ENCODE peak calls at places on chromosome 2, in nine cellular contexts. J is HepG2, M is Panc1, D is stomach, W is GM12878, X is HCT116, Z is GM23338, O is spleen, E is sigmoid colon. I is an unnamed sample.

GRCh38 chr2:222919841-222920609 is 59.2 kb downstream of the ACSL3 start:
- DNase-seq in W (no peak), D (no peak), E (no peak), M (no peak), J (no peak), O (no peak), Z (no peak), X (no peak), I (no peak)

GRCh38 chr2:30622452-30622851 is 175.4 kb downstream of the LCLAT1 start:
- DNase-seq in M (no peak), O (no peak), Z (no peak), X (no peak), W (no peak), D (no peak), E (no peak), J (no peak), I (no peak)

GRCh38 chr2:96887419-96888081 is 17.7 kb upstream of the SEMA4C start:
- DNase-seq in D (no peak), O (no peak), E (peak), J (no peak), X (no peak), Z (no peak), M (no peak), W (no peak), I (peak)

GRCh38 chr2:40384714-40385113 is 67.2 kb downstream of the SLC8A1 start:
- DNase-seq in W (no peak), M (no peak), Z (no peak), E (no peak), D (no peak), O (no peak), J (no peak), X (no peak), I (no peak)

GRCh38 chr2:48230834-48231233 is 299.1 kb upstream of the STON1 start:
- DNase-seq in D (no peak), X (no peak), W (no peak), O (no peak), Z (no peak), J (no peak), E (no peak), M (no peak), I (no peak)

GRCh38 chr2:2769481-2770431 is 438.7 kb upstream of the MYT1L start:
- DNase-seq in Z (no peak), O (peak), M (no peak), W (no peak), D (no peak), X (no peak), E (peak), J (no peak), I (no peak)

GRCh38 chr2:237558918-237559645 is 7.3 kb upstream of the PRLH start:
- DNase-seq in J (no peak), Z (no peak), M (no peak), O (peak), W (no peak), X (no peak), E (peak), D (peak), I (peak)

GRCh38 chr2:27756091-27756490 is 15.4 kb upstream of the MRPL33 start:
- DNase-seq in M (no peak), Z (no peak), D (no peak), J (no peak), O (no peak), W (no peak), X (no peak), E (no peak), I (no peak)

GRCh38 chr2:145751634-145752033 is 1231.7 kb upstream of the ZEB2 start:
- DNase-seq in D (no peak), M (no peak), X (no peak), J (no peak), Z (peak), O (no peak), E (no peak), W (peak), I (no peak)

GRCh38 chr2:69493268-69493667 is 56.0 kb upstream of the NFU1 start:
- DNase-seq in J (no peak), X (no peak), Z (peak), W (no peak), M (no peak), E (no peak), O (no peak), D (peak), I (no peak)

GRCh38 chr2:10982931-10983701 is 71.4 kb downstream of the KCNF1 start:
- DNase-seq in W (no peak), J (no peak), X (no peak), Z (no peak), D (no peak), M (no peak), O (peak), E (peak), I (no peak)

GRCh38 chr2:129458006-129458405 is 521.5 kb upstream of the RAB6C start:
- DNase-seq in W (no peak), J (no peak), Z (no peak), M (no peak), X (no peak), O (no peak), E (no peak), D (no peak), I (no peak)

GRCh38 chr2:231866450-231866849 is 59.7 kb downstream of the NPPC start:
- DNase-seq in Z (no peak), E (no peak), D (no peak), W (no peak), O (no peak), J (no peak), M (no peak), X (no peak), I (no peak)

GRCh38 chr2:236928353-236929153 is 157.1 kb upstream of the COPS8 start:
- DNase-seq in W (no peak), Z (no peak), O (no peak), X (no peak), M (no peak), E (no peak), J (no peak), D (peak), I (no peak)

GRCh38 chr2:149617476-149617875 is 29.9 kb upstream of the MMADHC start:
- DNase-seq in X (no peak), M (no peak), J (no peak), O (no peak), W (no peak), E (no peak), D (no peak), Z (no peak), I (no peak)

GRCh38 chr2:104860141-104860790 is 6.4 kb downstream of the POU3F3 start:
- DNase-seq in D (no peak), W (no peak), X (no peak), E (no peak), O (no peak), M (no peak), J (no peak), Z (peak), I (no peak)

GRCh38 chr2:171309727-171310265 is 124.0 kb downstream of the METTL8 start:
- DNase-seq in Z (no peak), D (no peak), W (no peak), O (no peak), E (no peak), J (no peak), M (no peak), X (no peak), I (no peak)

GRCh38 chr2:181944164-181944913 is 41.3 kb upstream of the PPP1R1C start:
- DNase-seq in O (no peak), Z (no peak), J (peak), D (no peak), E (no peak), W (no peak), X (no peak), M (no peak), I (no peak)

GRCh38 chr2:100940240-100940639 is 61.8 kb upstream of the RPL31 start:
- DNase-seq in E (no peak), X (no peak), Z (no peak), O (no peak), J (no peak), W (no peak), D (no peak), M (no peak), I (no peak)

GRCh38 chr2:196808281-196808680 is 874 bp downstream of the C2orf66 start:
- DNase-seq in Z (peak), E (no peak), X (no peak), M (no peak), O (no peak), W (no peak), J (no peak), D (no peak), I (no peak)

GRCh38 chr2:241702155-241702404 is 241 bp downstream of the ING5 start:
- DNase-seq in D (no peak), M (no peak), J (no peak), O (no peak), W (peak), X (no peak), E (no peak), Z (no peak), I (no peak)

GRCh38 chr2:186135697-186136096 is 350.4 kb upstream of the ZC3H15 start:
- DNase-seq in E (no peak), X (no peak), J (no peak), Z (no peak), M (no peak), O (no peak), D (no peak), W (no peak), I (no peak)

GRCh38 chr2:58535182-58535581 is 294.1 kb upstream of the FANCL start:
- DNase-seq in J (no peak), O (no peak), E (no peak), D (no peak), M (no peak), W (no peak), X (no peak), Z (peak), I (no peak)

GRCh38 chr2:56182420-56182819 is 1.4 kb upstream of the CCDC85A start:
- DNase-seq in W (no peak), X (no peak), D (no peak), J (no peak), O (no peak), Z (peak), E (no peak), M (no peak), I (no peak)

GRCh38 chr2:85177031-85177824 is 44.0 kb downstream of the TCF7L1 start:
- DNase-seq in D (no peak), J (no peak), Z (peak), X (no peak), M (no peak), O (no peak), W (no peak), E (no peak), I (no peak)
- TF ChIP-seq POLR2AphosphoS5 in D (no peak), J (no peak), Z (no peak), X (no peak), M (no peak), O (no peak), W (no peak), E (no peak), I (no peak)

GRCh38 chr2:68157402-68158133 is at the start of gene PNO1:
- DNase-seq in X (peak), Z (peak), W (peak), D (peak), M (peak), E (peak), J (peak), O (peak), I (peak)

GRCh38 chr2:68155618-68156017 is 2.1 kb upstream of the PNO1 start:
- DNase-seq in J (no peak), Z (no peak), D (no peak), M (no peak), X (no peak), E (no peak), O (no peak), W (no peak), I (no peak)

GRCh38 chr2:68156419-68156818 is 1.3 kb upstream of the PNO1 start:
- DNase-seq in E (no peak), D (no peak), X (no peak), M (no peak), J (no peak), W (no peak), Z (no peak), O (no peak), I (no peak)

GRCh38 chr2:68157002-68157401 is 686 bp upstream of the PNO1 start:
- DNase-seq in E (no peak), M (no peak), J (no peak), D (peak), X (no peak), Z (peak), W (no peak), O (peak), I (peak)

DNA sequence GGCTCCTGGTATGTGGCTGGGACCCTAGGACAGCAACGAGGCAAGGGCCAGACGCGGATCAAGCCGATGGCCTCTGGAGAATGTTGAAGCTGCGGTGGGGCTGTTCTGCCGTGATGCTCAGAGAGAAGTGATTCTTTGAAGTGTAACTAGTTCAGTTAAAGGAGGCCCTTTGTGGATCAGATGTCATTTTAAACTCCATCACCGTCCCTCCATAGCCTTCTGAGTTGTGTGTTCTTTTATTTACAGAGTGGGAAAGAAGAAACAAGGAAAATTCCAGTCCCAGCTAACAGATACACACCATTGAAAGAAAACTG is 403 bp downstream of the PNO1 start:
- DNase-seq in Z (no peak), M (no peak), E (no peak), J (no peak), X (no peak), W (no peak), D (no peak), O (no peak), I (no peak)
- TF ChIP-seq CTCF in Z (no peak), M (no peak), E (no peak), J (no peak), X (no peak), W (no peak), D (no peak), O (no peak), I (no peak)

DNA sequence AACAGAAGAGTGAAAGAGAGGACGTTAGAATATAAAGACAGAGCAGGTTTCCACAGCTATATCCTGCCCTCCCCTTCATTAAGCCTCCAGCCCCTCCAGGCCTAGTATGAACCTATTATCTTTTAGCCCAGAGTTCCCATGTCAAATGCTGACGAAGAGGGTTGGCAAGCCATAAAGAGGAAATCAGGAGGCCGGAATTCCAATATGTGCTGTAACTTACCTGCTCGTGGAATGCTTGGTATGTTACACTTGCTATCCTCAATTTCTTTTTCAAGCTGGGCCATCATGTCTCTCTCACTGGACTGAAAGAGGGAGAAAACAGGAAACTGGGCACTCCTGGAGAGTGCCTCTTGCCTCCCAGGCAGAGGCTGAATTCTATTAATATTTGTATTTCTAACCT is 264.1 kb downstream of the TRIB2 start:
- DNase-seq in O (no peak), J (no peak), X (no peak), M (no peak), W (no peak), E (no peak), D (no peak), Z (peak), I (no peak)
- TF ChIP-seq POLR2AphosphoS5 in O (no peak), J (no peak), X (no peak), M (no peak), W (no peak), E (no peak), D (no peak), Z (no peak), I (no peak)

GRCh38 chr2:218216674-218217365 is at the start of gene ARPC2:
- DNase-seq in W (peak), Z (peak), D (peak), J (peak), E (peak), X (peak), O (peak), M (peak), I (peak)
- TF ChIP-seq CTCF in W (no peak), Z (no peak), D (no peak), J (peak), E (peak), X (no peak), O (peak), M (no peak), I (peak)

GRCh38 chr2:74528600-74529356 is 728 bp downstream of the AUP1 start:
- DNase-seq in X (no peak), W (no peak), M (no peak), D (no peak), J (peak), Z (no peak), O (no peak), E (no peak), I (no peak)
- TF ChIP-seq POLR2AphosphoS5 in X (no peak), W (peak), M (no peak), D (no peak), J (no peak), Z (no peak), O (no peak), E (no peak), I (no peak)

GRCh38 chr2:29317801-29318485 is 202.7 kb downstream of the CLIP4 start:
- DNase-seq in D (no peak), W (no peak), E (no peak), O (no peak), J (no peak), Z (no peak), M (no peak), X (no peak), I (no peak)

GRCh38 chr2:29310665-29311348 is 195.6 kb downstream of the CLIP4 start:
- DNase-seq in Z (no peak), E (no peak), M (no peak), O (no peak), J (no peak), W (no peak), D (no peak), X (no peak), I (no peak)

GRCh38 chr2:29317077-29317517 is 201.9 kb downstream of the CLIP4 start:
- DNase-seq in X (no peak), D (no peak), J (no peak), Z (no peak), M (no peak), W (peak), E (no peak), O (no peak), I (no peak)

GRCh38 chr2:29311458-29311857 is 196.2 kb downstream of the CLIP4 start:
- DNase-seq in X (no peak), D (no peak), O (no peak), J (no peak), M (no peak), Z (no peak), W (no peak), E (no peak), I (no peak)

GRCh38 chr2:29314816-29315571 is 199.8 kb downstream of the CLIP4 start:
- DNase-seq in Z (peak), M (no peak), D (peak), W (peak), O (peak), J (no peak), E (no peak), X (no peak), I (peak)
- TF ChIP-seq CTCF in Z (no peak), M (no peak), D (no peak), W (no peak), O (no peak), J (no peak), E (no peak), X (no peak), I (no peak)

GRCh38 chr2:118310016-118310877 is 222.0 kb downstream of the INSIG2 start:
- DNase-seq in O (no peak), W (no peak), J (no peak), D (no peak), Z (peak), M (no peak), X (no peak), E (no peak), I (no peak)

GRCh38 chr2:118312963-118313756 is 224.9 kb downstream of the INSIG2 start:
- DNase-seq in W (no peak), D (no peak), M (no peak), X (no peak), J (no peak), Z (peak), O (no peak), E (no peak), I (no peak)

GRCh38 chr2:118307864-118308263 is 219.6 kb downstream of the INSIG2 start:
- DNase-seq in X (no peak), O (no peak), J (no peak), W (no peak), E (no peak), D (no peak), M (no peak), Z (no peak), I (no peak)

GRCh38 chr2:118309201-118310015 is 221.1 kb downstream of the INSIG2 start:
- DNase-seq in E (no peak), M (no peak), Z (no peak), D (no peak), J (no peak), W (no peak), O (no peak), X (no peak), I (no peak)

DNA sequence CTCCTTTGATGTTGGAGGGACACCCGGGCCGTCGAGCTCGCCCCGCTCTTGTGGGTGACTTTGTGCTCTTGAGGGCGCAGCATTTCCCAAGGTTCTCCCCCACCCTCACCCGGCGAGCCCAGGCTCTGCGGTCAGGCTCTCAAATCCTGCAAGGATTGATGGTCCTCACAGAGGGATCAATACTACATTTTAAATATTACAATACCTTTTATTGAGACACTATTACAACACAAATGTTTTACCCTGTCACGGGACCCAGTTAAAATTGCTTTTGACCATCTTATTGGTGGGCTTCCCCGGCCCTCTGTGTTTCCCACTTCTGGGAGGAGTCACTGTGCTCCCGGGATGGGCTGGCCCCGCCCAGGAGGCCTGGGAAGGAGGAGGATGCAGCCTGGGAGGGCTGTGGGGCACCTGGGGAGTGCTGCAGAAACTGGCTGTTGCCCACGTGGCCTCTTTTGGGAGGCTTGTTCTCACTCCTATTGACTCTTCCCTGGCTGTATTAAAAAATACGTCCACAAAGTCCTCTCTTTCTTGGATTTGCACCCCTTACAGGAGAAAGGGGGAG is 222.7 kb downstream of the INSIG2 start:
- DNase-seq in O (no peak), W (no peak), Z (peak), M (no peak), J (no peak), D (no peak), X (no peak), E (no peak), I (no peak)
- TF ChIP-seq POLR2AphosphoS5 in O (no peak), W (no peak), Z (peak), M (no peak), J (no peak), D (no peak), X (no peak), E (no peak), I (no peak)

GRCh38 chr2:57210855-57211254 is 835.8 kb upstream of the VRK2 start:
- DNase-seq in W (no peak), M (no peak), Z (no peak), E (no peak), O (no peak), J (no peak), D (no peak), X (no peak), I (no peak)

GRCh38 chr2:57207191-57207590 is 839.4 kb upstream of the VRK2 start:
- DNase-seq in W (no peak), O (no peak), E (no peak), X (no peak), Z (no peak), D (no peak), M (no peak), J (no peak), I (no peak)

GRCh38 chr2:57205241-57205640 is 841.4 kb upstream of the VRK2 start:
- DNase-seq in E (no peak), M (no peak), J (no peak), O (no peak), Z (no peak), X (no peak), W (no peak), D (no peak), I (no peak)

GRCh38 chr2:57204364-57204763 is 842.2 kb upstream of the VRK2 start:
- DNase-seq in M (no peak), W (no peak), X (no peak), O (no peak), Z (no peak), D (no peak), E (no peak), J (no peak), I (no peak)

GRCh38 chr2:57209799-57210198 is 836.8 kb upstream of the VRK2 start:
- DNase-seq in E (no peak), Z (no peak), M (no peak), O (no peak), X (no peak), J (no peak), W (no peak), D (no peak), I (no peak)
- TF ChIP-seq CTCF in E (no peak), Z (no peak), M (no peak), O (no peak), X (no peak), J (no peak), W (no peak), D (no peak), I (no peak)

GRCh38 chr2:192328297-192328696 is 133.6 kb upstream of the TMEFF2 start:
- DNase-seq in D (no peak), E (no peak), J (no peak), X (no peak), M (no peak), O (no peak), W (no peak), Z (no peak), I (no peak)

DNA sequence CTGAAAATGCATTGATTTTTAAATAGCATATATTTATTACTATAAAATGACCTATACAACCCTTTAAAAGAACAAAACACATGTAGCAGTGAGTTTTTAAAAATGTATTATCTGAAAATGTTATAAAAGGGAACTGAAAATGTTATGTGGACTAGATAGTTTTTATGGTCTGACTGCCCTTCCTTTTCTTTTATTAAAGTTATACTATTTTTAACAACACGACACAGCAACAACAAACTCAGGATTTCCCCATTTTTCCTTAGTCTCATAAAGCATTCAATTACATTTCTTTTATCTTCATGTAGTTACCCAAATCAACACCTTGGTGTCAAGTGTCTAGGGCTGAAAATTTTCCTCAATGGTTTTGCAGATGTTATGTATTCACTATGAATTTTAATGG is 132.8 kb upstream of the TMEFF2 start:
- DNase-seq in M (no peak), E (no peak), Z (no peak), D (no peak), W (peak), O (no peak), J (no peak), X (no peak), I (no peak)
- TF ChIP-seq POLR2AphosphoS5 in M (no peak), E (no peak), Z (no peak), D (no peak), W (no peak), O (no peak), J (no peak), X (no peak), I (no peak)

I was measured in prostate gland.